ENCODE peak calls at places on chromosomes 12 and 14, in seven cellular contexts. T is pancreas; F is aorta; H is fibroblast of lung; K is effector memory CD4-positive, alpha-beta T cell; W is keratinocyte; E is adipocyte. D is an unnamed sample.
A peak's percentile ranks its signal among the peaks of the same experiment; 100 is the strongest.

GRCh38 chr12:115201928-115202327 is 518.0 kb upstream of the TBX3 start:
- DNase-seq in H (peak; percentile 26), E (no peak), F (no peak), K (no peak), T (no peak), W (no peak), D (no peak)

GRCh38 chr14:57352771-57353170 is 37.6 kb upstream of the NAA30 start:
- DNase-seq in T (no peak), F (no peak), K (no peak), H (no peak), E (no peak), W (peak; percentile 21), D (no peak)

GRCh38 chr12:125634813-125635212 is 569.6 kb downstream of the AACS start:
- DNase-seq in E (no peak), T (no peak), F (no peak), H (no peak), W (no peak), K (no peak), D (no peak)

GRCh38 chr12:17139926-17140325 is 534.0 kb upstream of the LMO3 start:
- DNase-seq in W (no peak), F (no peak), K (no peak), H (no peak), E (no peak), T (no peak), D (no peak)

GRCh38 chr12:55974308-55974724 is 438 bp downstream of the RAB5B start:
- DNase-seq in K (no peak), H (peak; percentile 45), F (no peak), W (no peak), T (no peak), E (peak; percentile 76), D (no peak)

GRCh38 chr12:30700216-30700900 is 4.7 kb upstream of the IPO8 start:
- DNase-seq in E (no peak), W (no peak), F (no peak), K (no peak), T (no peak), H (peak; percentile 51), D (peak; percentile 28)

GRCh38 chr14:34665785-34666425 is 36.0 kb upstream of the SNX6 start:
- DNase-seq in E (peak; percentile 84), H (peak; percentile 92), K (no peak), F (no peak), T (peak; percentile 41), W (no peak), D (peak; percentile 89)

GRCh38 chr12:62632521-62632920 is 165.9 kb downstream of the MON2 start:
- DNase-seq in T (peak; percentile 24), E (peak; percentile 14), W (no peak), F (peak; percentile 82), K (no peak), H (peak; percentile 14), D (peak; percentile 76)

GRCh38 chr12:87157791-87158190 is 871.4 kb downstream of the C12orf50 start:
- DNase-seq in F (peak; percentile 63), T (no peak), H (peak; percentile 97), K (no peak), E (peak; percentile 92), W (no peak), D (peak; percentile 99)

GRCh38 chr12:63845726-63846125 is 1.2 kb downstream of the SRGAP1 start:
- DNase-seq in T (no peak), W (no peak), F (no peak), K (no peak), H (peak; percentile 47), E (peak; percentile 61), D (peak; percentile 58)

GRCh38 chr12:24778486-24779304 is 170.2 kb downstream of the BCAT1 start:
- DNase-seq in T (no peak), E (peak; percentile 61), H (peak; percentile 80), F (no peak), W (no peak), K (no peak), D (peak; percentile 73)

GRCh38 chr12:115149685-115150378 is 465.9 kb upstream of the TBX3 start:
- DNase-seq in T (no peak), F (no peak), E (peak; percentile 78), W (peak; percentile 49), H (peak; percentile 95), K (no peak), D (peak; percentile 91)

GRCh38 chr12:16119618-16120017 is 157.9 kb downstream of the SLC15A5 start:
- DNase-seq in E (no peak), F (no peak), W (no peak), T (no peak), H (no peak), K (no peak), D (no peak)

GRCh38 chr12:113794774-113795173 is 171.4 kb downstream of the RBM19 start:
- DNase-seq in H (no peak), W (no peak), K (no peak), F (no peak), E (no peak), T (no peak), D (no peak)

GRCh38 chr12:103561174-103561573 is 25.9 kb upstream of the STAB2 start:
- DNase-seq in E (no peak), H (no peak), K (no peak), F (no peak), T (no peak), W (peak; percentile 33), D (peak; percentile 32)

GRCh38 chr14:99519347-99519881 is 38.2 kb downstream of the CCNK start:
- DNase-seq in W (no peak), H (no peak), E (no peak), K (no peak), F (peak; percentile 21), T (no peak), D (no peak)

GRCh38 chr14:91649930-91650329 is 82.0 kb downstream of the CATSPERB start:
- DNase-seq in K (no peak), F (no peak), W (no peak), H (peak; percentile 59), T (peak; percentile 19), E (peak; percentile 73), D (peak; percentile 66)

GRCh38 chr14:97709552-97709951 is 912.4 kb downstream of the VRK1 start:
- DNase-seq in T (no peak), K (no peak), H (no peak), F (no peak), E (no peak), W (no peak), D (no peak)

GRCh38 chr14:91399868-91400640 is 17.6 kb downstream of the CCDC88C start:
- DNase-seq in K (no peak), F (peak; percentile 64), H (no peak), E (no peak), T (no peak), W (no peak), D (no peak)

GRCh38 chr12:103503546-103504480 is 8.0 kb upstream of the C12orf42 start:
- DNase-seq in F (no peak), H (no peak), W (no peak), E (no peak), K (peak; percentile 13), T (no peak), D (no peak)

GRCh38 chr12:49730568-49731101 is 10.7 kb upstream of the TMBIM6 start:
- DNase-seq in E (no peak), H (peak; percentile 43), T (no peak), K (no peak), F (no peak), W (no peak), D (peak; percentile 39)

GRCh38 chr12:3405821-3406220 is 85.2 kb upstream of the PRMT8 start:
- DNase-seq in E (no peak), H (no peak), K (no peak), T (no peak), W (no peak), F (no peak), D (no peak)

GRCh38 chr12:58068706-58069105 is 127.3 kb downstream of the ATP23 start:
- DNase-seq in H (no peak), K (no peak), E (no peak), W (no peak), T (no peak), F (no peak), D (no peak)

DNA sequence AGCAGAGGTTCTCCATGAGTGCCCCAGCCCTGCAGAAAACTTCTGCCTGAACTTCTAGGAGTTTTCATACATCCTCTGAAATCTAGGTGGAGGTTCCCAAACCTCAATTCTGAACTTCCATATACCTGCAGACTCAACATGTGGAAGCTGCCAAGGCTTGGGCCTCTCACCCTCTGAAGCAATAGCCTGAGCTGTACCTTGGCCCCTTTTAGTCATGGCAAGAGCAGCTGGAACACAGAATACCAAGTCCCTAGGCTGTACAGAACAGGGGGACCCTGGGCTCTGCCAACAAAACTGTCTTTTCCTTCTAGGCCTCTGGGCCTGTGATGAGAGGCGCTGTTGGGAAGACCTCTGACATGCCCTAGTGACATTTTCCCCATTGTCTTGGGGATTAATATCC is 494.3 kb upstream of the FOXG1 start:
- DNase-seq in H (no peak), W (no peak), K (no peak), F (no peak), T (no peak), E (no peak), D (no peak)
- H3K4me3 ChIP-seq in H (no peak overlapping the region), W (no peak overlapping the region), K (no peak overlapping the region), F (no peak overlapping the region), T (no peak overlapping the region), E (no peak overlapping the region), D (no peak overlapping the region)

GRCh38 chr14:21073921-21074320 is 3.8 kb downstream of the ARHGEF40 start:
- DNase-seq in F (no peak), T (no peak), K (no peak), W (no peak), H (no peak), E (no peak), D (no peak)

GRCh38 chr14:21070610-21071224 is 613 bp downstream of the ARHGEF40 start:
- DNase-seq in F (peak; percentile 82), H (peak; percentile 59), K (no peak), T (peak; percentile 67), W (no peak), E (peak; percentile 67), D (peak; percentile 45)

GRCh38 chr14:21071225-21072041 is 1.3 kb downstream of the ARHGEF40 start:
- DNase-seq in T (peak; percentile 84), W (no peak), E (peak; percentile 98), K (peak; percentile 34), F (peak; percentile 96), H (peak; percentile 95), D (peak; percentile 93)

GRCh38 chr14:21072781-21073339 is 2.8 kb downstream of the ARHGEF40 start:
- DNase-seq in E (no peak), F (no peak), T (no peak), H (no peak), K (no peak), W (no peak), D (no peak)

GRCh38 chr14:21072102-21072501 is 2.0 kb downstream of the ARHGEF40 start:
- DNase-seq in W (no peak), H (peak; percentile 81), E (peak; percentile 88), F (no peak), T (no peak), K (no peak), D (peak; percentile 95)
- H3K4me3 ChIP-seq in W (no peak overlapping the region), H (peak overlapping the region; percentile 54), E (peak overlapping the region; percentile 87), F (no peak overlapping the region), T (peak overlapping the region; percentile 65), K (peak overlapping the region; percentile 41), D (peak overlapping the region; percentile 81)

GRCh38 chr12:8709124-8709830 is 11.5 kb downstream of the RIMKLB start:
- DNase-seq in T (no peak), H (peak; percentile 20), E (peak; percentile 53), K (no peak), F (no peak), W (no peak), D (peak; percentile 27)
- H3K4me3 ChIP-seq in T (peak overlapping the region; percentile 1), H (peak overlapping the region; percentile 44), E (peak overlapping the region; percentile 82), K (no peak overlapping the region), F (no peak overlapping the region), W (no peak overlapping the region), D (peak overlapping the region; percentile 49)

DNA sequence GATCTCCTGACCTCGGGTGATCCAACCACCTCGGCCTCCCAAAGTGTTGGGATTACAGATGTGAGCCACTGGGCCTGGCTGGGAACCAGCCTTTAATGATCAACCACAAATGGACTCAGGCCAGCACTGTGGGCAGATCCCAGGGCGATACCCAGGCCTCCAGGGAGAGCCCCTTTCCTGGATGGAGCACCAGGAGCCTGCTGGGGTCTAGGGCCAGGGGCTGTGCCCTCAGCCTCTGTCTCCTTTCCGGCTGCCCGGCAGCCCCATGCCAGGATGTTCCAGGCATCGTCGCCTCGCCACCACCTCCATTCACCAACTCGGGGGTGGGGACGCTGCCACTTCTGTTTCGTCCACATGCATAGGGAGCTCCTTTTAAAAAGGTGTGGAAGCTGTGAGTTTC is 2.3 kb downstream of the ADGRD1 start:
- DNase-seq in E (no peak), F (no peak), H (no peak), W (no peak), T (no peak), K (no peak), D (no peak)
- H3K4me3 ChIP-seq in E (no peak overlapping the region), F (no peak overlapping the region), H (no peak overlapping the region), W (no peak overlapping the region), T (no peak overlapping the region), K (no peak overlapping the region), D (no peak overlapping the region)

D was measured in fibroblast of the aortic adventitia.